ENCODE peak calls at places on chromosomes 7 and 10, in ten cellular contexts. One of them, this sample, is unnamed. For H3K36me3, the result is how much of the 10 kb centered on the place peaks cover.

GRCh38 chr7:134469622-134470021 is 10.7 kb upstream of the AKR1B1 start:
- DNase-seq in neural progenitor cell: no peak
- DNase-seq in GM23248: no peak
- DNase-seq in colonic mucosa: no peak
- DNase-seq in HCT116: no peak
- DNase-seq in mesenchymal stem cell: no peak
- DNase-seq in PC-3: no peak
- DNase-seq in HepG2: peak
- DNase-seq in DND-41: no peak
- DNase-seq in IMR-90: no peak
- DNase-seq in this sample: no peak

GRCh38 chr10:46321770-46322169 is 35.0 kb downstream of the ANTXRL start:
- DNase-seq in mesenchymal stem cell: no peak
- DNase-seq in HepG2: no peak
- DNase-seq in HCT116: no peak
- DNase-seq in PC-3: no peak
- DNase-seq in neural progenitor cell: no peak
- DNase-seq in GM23248: no peak
- DNase-seq in IMR-90: no peak
- DNase-seq in DND-41: no peak
- DNase-seq in colonic mucosa: no peak
- DNase-seq in this sample: no peak

GRCh38 chr10:102175415-102175814 is 23.2 kb downstream of the NOLC1 start:
- DNase-seq in neural progenitor cell: no peak
- DNase-seq in GM23248: peak
- DNase-seq in colonic mucosa: no peak
- DNase-seq in IMR-90: peak
- DNase-seq in mesenchymal stem cell: peak
- DNase-seq in PC-3: no peak
- DNase-seq in HCT116: no peak
- DNase-seq in DND-41: no peak
- DNase-seq in HepG2: no peak
- DNase-seq in this sample: no peak

GRCh38 chr7:78130443-78131200 is 332.0 kb downstream of the PHTF2 start:
- DNase-seq in IMR-90: peak
- DNase-seq in HCT116: no peak
- DNase-seq in neural progenitor cell: peak
- DNase-seq in PC-3: no peak
- DNase-seq in GM23248: no peak
- DNase-seq in DND-41: no peak
- DNase-seq in HepG2: no peak
- DNase-seq in mesenchymal stem cell: peak
- DNase-seq in colonic mucosa: no peak
- DNase-seq in this sample: no peak

GRCh38 chr10:3106908-3107425 is 39.6 kb downstream of the PFKP start:
- DNase-seq in mesenchymal stem cell: no peak
- DNase-seq in HepG2: no peak
- DNase-seq in colonic mucosa: no peak
- DNase-seq in IMR-90: no peak
- DNase-seq in PC-3: no peak
- DNase-seq in neural progenitor cell: no peak
- DNase-seq in GM23248: peak
- DNase-seq in DND-41: no peak
- DNase-seq in HCT116: no peak
- DNase-seq in this sample: no peak

GRCh38 chr10:3503299-3503698 is 281.7 kb downstream of the KLF6 start:
- DNase-seq in HepG2: no peak
- DNase-seq in PC-3: no peak
- DNase-seq in mesenchymal stem cell: no peak
- DNase-seq in colonic mucosa: no peak
- DNase-seq in IMR-90: no peak
- DNase-seq in neural progenitor cell: no peak
- DNase-seq in GM23248: no peak
- DNase-seq in DND-41: no peak
- DNase-seq in HCT116: no peak
- DNase-seq in this sample: no peak

GRCh38 chr10:78263521-78263988 is 229.9 kb downstream of the RPS24 start:
- DNase-seq in mesenchymal stem cell: peak
- DNase-seq in PC-3: peak
- DNase-seq in IMR-90: peak
- DNase-seq in GM23248: peak
- DNase-seq in neural progenitor cell: no peak
- DNase-seq in DND-41: no peak
- DNase-seq in colonic mucosa: no peak
- DNase-seq in HepG2: no peak
- DNase-seq in HCT116: no peak
- DNase-seq in this sample: no peak

GRCh38 chr7:40579401-40579800 is 444.6 kb downstream of the SUGCT start:
- DNase-seq in HCT116: no peak
- DNase-seq in GM23248: peak
- DNase-seq in HepG2: no peak
- DNase-seq in neural progenitor cell: no peak
- DNase-seq in DND-41: peak
- DNase-seq in mesenchymal stem cell: peak
- DNase-seq in colonic mucosa: no peak
- DNase-seq in IMR-90: peak
- DNase-seq in PC-3: no peak
- DNase-seq in this sample: no peak

GRCh38 chr10:1472605-1473004 is 264.7 kb downstream of the ADARB2 start:
- DNase-seq in DND-41: no peak
- DNase-seq in colonic mucosa: no peak
- DNase-seq in HCT116: no peak
- DNase-seq in mesenchymal stem cell: no peak
- DNase-seq in HepG2: no peak
- DNase-seq in GM23248: no peak
- DNase-seq in PC-3: no peak
- DNase-seq in IMR-90: no peak
- DNase-seq in neural progenitor cell: no peak
- DNase-seq in this sample: no peak

GRCh38 chr7:116525913-116526857 is 1.3 kb downstream of the CAV1 start:
- DNase-seq in DND-41: no peak
- DNase-seq in neural progenitor cell: peak
- DNase-seq in HCT116: no peak
- DNase-seq in mesenchymal stem cell: peak
- DNase-seq in IMR-90: peak
- DNase-seq in HepG2: no peak
- DNase-seq in GM23248: peak
- DNase-seq in colonic mucosa: peak
- DNase-seq in PC-3: peak
- DNase-seq in this sample: peak
- H3K4me3 ChIP-seq in DND-41: no peak
- H3K4me3 ChIP-seq in neural progenitor cell: peak
- H3K4me3 ChIP-seq in HCT116: peak
- H3K4me3 ChIP-seq in mesenchymal stem cell: peak
- H3K4me3 ChIP-seq in IMR-90: peak
- H3K4me3 ChIP-seq in HepG2: peak
- H3K4me3 ChIP-seq in GM23248: peak
- H3K4me3 ChIP-seq in colonic mucosa: peak
- H3K4me3 ChIP-seq in PC-3: peak
- H3K4me3 ChIP-seq in this sample: peak

DNA sequence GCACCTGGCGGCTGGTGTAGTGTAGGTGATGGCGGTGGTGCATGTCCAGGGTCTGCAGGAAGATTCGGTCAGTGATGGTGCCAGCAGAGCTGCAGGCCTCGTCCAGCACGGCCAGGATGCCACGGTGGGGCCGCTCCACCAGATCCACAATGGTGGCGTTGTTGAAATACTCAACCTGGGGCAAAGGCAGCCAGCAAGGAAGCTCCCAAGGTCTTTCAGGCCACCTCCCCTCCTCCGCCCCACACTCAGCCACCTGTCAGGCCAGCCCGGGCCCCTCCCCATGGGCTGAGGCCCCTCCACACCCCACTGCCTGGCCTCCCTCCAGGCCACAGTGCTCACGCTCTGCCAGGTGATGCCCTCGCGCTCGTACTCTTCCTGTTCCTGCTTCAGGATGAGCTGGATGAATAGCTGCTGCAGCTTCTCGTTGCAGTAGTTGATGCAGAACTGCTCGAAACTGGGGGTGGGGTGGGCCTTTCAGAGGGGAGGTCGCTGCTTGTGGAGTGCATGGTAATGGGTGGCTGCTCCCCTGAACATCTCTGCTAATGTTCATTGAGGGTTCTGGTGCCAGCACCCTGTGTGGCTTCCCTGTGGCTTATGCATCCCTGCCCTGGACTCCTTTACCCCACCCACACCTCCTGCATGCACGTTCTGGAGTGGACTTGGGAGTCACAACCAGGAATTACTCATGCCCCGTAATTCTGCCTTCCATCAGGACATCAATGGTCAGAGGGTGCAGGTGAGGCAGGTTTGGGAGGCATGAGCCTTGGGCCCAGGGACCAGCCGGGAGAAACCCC is 8.9 kb downstream of the MYO1G start:
- DNase-seq in GM23248: no peak
- DNase-seq in IMR-90: no peak
- DNase-seq in HCT116: no peak
- DNase-seq in DND-41: no peak
- DNase-seq in PC-3: no peak
- DNase-seq in mesenchymal stem cell: no peak
- DNase-seq in HepG2: no peak
- DNase-seq in colonic mucosa: no peak
- DNase-seq in neural progenitor cell: no peak
- DNase-seq in this sample: peak
- H3K9ac ChIP-seq in GM23248: no peak
- H3K9ac ChIP-seq in IMR-90: no peak
- H3K9ac ChIP-seq in HCT116: no peak
- H3K9ac ChIP-seq in DND-41: no peak
- H3K9ac ChIP-seq in PC-3: no peak
- H3K9ac ChIP-seq in mesenchymal stem cell: no peak
- H3K9ac ChIP-seq in HepG2: no peak
- H3K9ac ChIP-seq in colonic mucosa: no peak
- H3K9ac ChIP-seq in neural progenitor cell: no peak
- H3K9ac ChIP-seq in this sample: no peak

GRCh38 chr7:140053812-140054539 is 8.8 kb downstream of the PARP12 start:
- DNase-seq in HCT116: no peak
- DNase-seq in mesenchymal stem cell: no peak
- DNase-seq in IMR-90: no peak
- DNase-seq in PC-3: no peak
- DNase-seq in HepG2: no peak
- DNase-seq in GM23248: no peak
- DNase-seq in DND-41: no peak
- DNase-seq in neural progenitor cell: no peak
- DNase-seq in colonic mucosa: no peak
- DNase-seq in this sample: no peak
- H3K36me3 ChIP-seq in HCT116: under half
- H3K36me3 ChIP-seq in mesenchymal stem cell: under half
- H3K36me3 ChIP-seq in IMR-90: under half
- H3K36me3 ChIP-seq in PC-3: under half
- H3K36me3 ChIP-seq in HepG2: under half
- H3K36me3 ChIP-seq in GM23248: under half
- H3K36me3 ChIP-seq in DND-41: half or more
- H3K36me3 ChIP-seq in neural progenitor cell: under half
- H3K36me3 ChIP-seq in colonic mucosa: under half
- H3K36me3 ChIP-seq in this sample: under half

GRCh38 chr7:32535303-32535702 is 40.0 kb downstream of the AVL9 start:
- DNase-seq in HepG2: no peak
- DNase-seq in DND-41: no peak
- DNase-seq in mesenchymal stem cell: no peak
- DNase-seq in neural progenitor cell: no peak
- DNase-seq in colonic mucosa: no peak
- DNase-seq in HCT116: no peak
- DNase-seq in PC-3: no peak
- DNase-seq in IMR-90: no peak
- DNase-seq in GM23248: no peak
- DNase-seq in this sample: no peak
- H3K4me3 ChIP-seq in HepG2: no peak
- H3K4me3 ChIP-seq in DND-41: no peak
- H3K4me3 ChIP-seq in mesenchymal stem cell: no peak
- H3K4me3 ChIP-seq in neural progenitor cell: no peak
- H3K4me3 ChIP-seq in colonic mucosa: no peak
- H3K4me3 ChIP-seq in HCT116: no peak
- H3K4me3 ChIP-seq in PC-3: no peak
- H3K4me3 ChIP-seq in IMR-90: no peak
- H3K4me3 ChIP-seq in GM23248: no peak
- H3K4me3 ChIP-seq in this sample: peak

GRCh38 chr10:98917828-98918227 is 317.8 kb downstream of the HPSE2 start:
- DNase-seq in HepG2: no peak
- DNase-seq in HCT116: no peak
- DNase-seq in mesenchymal stem cell: peak
- DNase-seq in GM23248: no peak
- DNase-seq in PC-3: no peak
- DNase-seq in colonic mucosa: no peak
- DNase-seq in IMR-90: peak
- DNase-seq in neural progenitor cell: no peak
- DNase-seq in DND-41: no peak
- DNase-seq in this sample: no peak

GRCh38 chr10:98920807-98921206 is 314.8 kb downstream of the HPSE2 start:
- DNase-seq in mesenchymal stem cell: peak
- DNase-seq in neural progenitor cell: no peak
- DNase-seq in IMR-90: peak
- DNase-seq in colonic mucosa: no peak
- DNase-seq in PC-3: no peak
- DNase-seq in HepG2: no peak
- DNase-seq in DND-41: no peak
- DNase-seq in GM23248: peak
- DNase-seq in HCT116: no peak
- DNase-seq in this sample: no peak

GRCh38 chr10:98920362-98920761 is 315.3 kb downstream of the HPSE2 start:
- DNase-seq in HepG2: no peak
- DNase-seq in neural progenitor cell: no peak
- DNase-seq in IMR-90: peak
- DNase-seq in colonic mucosa: no peak
- DNase-seq in GM23248: no peak
- DNase-seq in PC-3: no peak
- DNase-seq in mesenchymal stem cell: no peak
- DNase-seq in HCT116: no peak
- DNase-seq in DND-41: no peak
- DNase-seq in this sample: no peak

GRCh38 chr10:98921381-98921780 is 314.3 kb downstream of the HPSE2 start:
- DNase-seq in GM23248: no peak
- DNase-seq in mesenchymal stem cell: peak
- DNase-seq in neural progenitor cell: no peak
- DNase-seq in DND-41: no peak
- DNase-seq in IMR-90: no peak
- DNase-seq in PC-3: no peak
- DNase-seq in HepG2: no peak
- DNase-seq in colonic mucosa: no peak
- DNase-seq in HCT116: no peak
- DNase-seq in this sample: no peak

DNA sequence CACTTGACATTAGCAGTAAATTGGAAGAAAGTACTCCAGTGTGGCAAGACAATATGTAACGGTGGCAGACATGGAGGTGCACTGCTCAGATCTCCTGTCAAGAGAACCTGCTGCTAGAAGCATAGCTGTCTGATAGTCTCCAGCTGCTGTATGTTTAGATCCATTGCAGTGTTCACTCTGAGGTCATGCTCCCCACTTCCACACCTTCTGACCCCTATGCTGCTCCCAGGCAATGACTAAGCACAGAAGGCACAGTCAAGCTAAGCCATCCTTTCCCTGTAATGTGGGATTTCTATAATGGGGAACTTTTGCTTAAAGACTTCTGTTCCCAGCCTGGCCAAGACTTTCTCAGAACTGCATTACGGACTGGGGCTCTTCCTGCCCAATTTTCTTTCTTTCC is 315.8 kb downstream of the HPSE2 start:
- DNase-seq in mesenchymal stem cell: peak
- DNase-seq in HepG2: no peak
- DNase-seq in IMR-90: peak
- DNase-seq in HCT116: no peak
- DNase-seq in PC-3: no peak
- DNase-seq in neural progenitor cell: no peak
- DNase-seq in colonic mucosa: no peak
- DNase-seq in GM23248: no peak
- DNase-seq in DND-41: no peak
- DNase-seq in this sample: no peak
- H3K9ac ChIP-seq in mesenchymal stem cell: no peak
- H3K9ac ChIP-seq in HepG2: no peak
- H3K9ac ChIP-seq in IMR-90: no peak
- H3K9ac ChIP-seq in HCT116: no peak
- H3K9ac ChIP-seq in PC-3: no peak
- H3K9ac ChIP-seq in neural progenitor cell: no peak
- H3K9ac ChIP-seq in colonic mucosa: no peak
- H3K9ac ChIP-seq in GM23248: no peak
- H3K9ac ChIP-seq in DND-41: no peak
- H3K9ac ChIP-seq in this sample: no peak